ENCODE peak calls at places on chromosomes 2 and 18, in seven cellular contexts. S, J, P, D, N, X and Z are unnamed samples.

GRCh38 chr2:20186078-20186854 is 38.7 kb downstream of the SDC1 start:
- DNase-seq in N (no peak), D (peak; percentile 55), X (peak; percentile 93), P (no peak), S (no peak), J (peak; percentile 32), Z (no peak)

GRCh38 chr2:67838205-67838604 is 224.6 kb downstream of the C1D start:
- DNase-seq in N (no peak), S (no peak), X (no peak), J (no peak), D (no peak), P (no peak), Z (no peak)

GRCh38 chr2:15753811-15754702 is 162.4 kb downstream of the DDX1 start:
- DNase-seq in X (no peak), S (no peak), P (no peak), J (no peak), D (no peak), N (no peak), Z (no peak)

GRCh38 chr18:3603460-3604259 is 153.7 kb downstream of the TGIF1 start:
- DNase-seq in P (peak; percentile 85), X (peak; percentile 97), J (peak; percentile 98), D (peak; percentile 85), S (no peak), N (peak; percentile 95), Z (peak; percentile 92)

GRCh38 chr18:48632676-48633257 is 93.9 kb downstream of the CTIF start:
- DNase-seq in J (no peak), P (no peak), N (no peak), D (no peak), X (no peak), S (no peak), Z (no peak)

GRCh38 chr2:54429811-54430600 is 26.1 kb upstream of the SPTBN1 start:
- DNase-seq in X (no peak), P (no peak), S (no peak), J (no peak), N (no peak), D (peak; percentile 76), Z (no peak)

GRCh38 chr2:227870710-227871374 is 589 bp upstream of the DAW1 start:
- DNase-seq in J (peak; percentile 45), X (peak; percentile 76), P (no peak), S (no peak), N (no peak), D (no peak), Z (no peak)

GRCh38 chr2:6394266-6394665 is 471.4 kb downstream of the CMPK2 start:
- DNase-seq in D (no peak), P (no peak), S (no peak), X (no peak), J (no peak), N (no peak), Z (no peak)

GRCh38 chr2:73268831-73269685 is 15.2 kb downstream of the FBXO41 start:
- DNase-seq in S (peak; percentile 89), N (no peak), P (peak; percentile 51), J (peak; percentile 50), D (no peak), X (no peak), Z (peak; percentile 70)

GRCh38 chr2:24919100-24919976 is 699 bp downstream of the ADCY3 start:
- DNase-seq in D (no peak), N (no peak), J (peak; percentile 65), P (no peak), X (no peak), S (no peak), Z (peak; percentile 63)

GRCh38 chr2:86225581-86225980 is 26.3 kb downstream of the MRPL35 start:
- DNase-seq in J (no peak), D (no peak), X (peak; percentile 42), N (no peak), P (no peak), S (no peak), Z (no peak)

GRCh38 chr2:120646994-120647393 is 88.7 kb upstream of the GLI2 start:
- DNase-seq in P (no peak), N (no peak), S (no peak), D (no peak), J (no peak), X (no peak), Z (no peak)

GRCh38 chr18:48838921-48839818 is 111.6 kb downstream of the SMAD7 start:
- DNase-seq in J (peak; percentile 91), S (no peak), P (no peak), X (peak; percentile 94), N (peak; percentile 67), D (peak; percentile 65), Z (peak; percentile 78)